ENCODE peak calls at places on chromosomes 16 and 17, in six cellular contexts. O is effector memory CD4-positive, alpha-beta T cell; B is heart right ventricle; H is GM23248; V is aorta; P is cardiac muscle cell. K is an unnamed sample. For H3K4me1, the result is how much of the 10 kb centered on the place peaks cover.

GRCh38 chr17:75404739-75405364 is 626 bp downstream of the GRB2 start:
- DNase-seq in O (peak), H (peak), P (peak), V (peak), B (peak), K (no peak)

GRCh38 chr16:58843675-58844074 is 109.6 kb upstream of the GOT2 start:
- DNase-seq in P (peak), B (no peak), H (peak), V (no peak), O (no peak), K (no peak)

GRCh38 chr16:31082368-31083045 is 6.2 kb downstream of the PRSS53 start:
- DNase-seq in O (no peak), V (no peak), H (no peak), B (no peak), P (no peak), K (no peak)

GRCh38 chr16:88972349-88972748 is 4.7 kb downstream of the CBFA2T3 start:
- DNase-seq in H (no peak), P (peak), V (no peak), B (no peak), O (no peak), K (no peak)

GRCh38 chr17:35816723-35817122 is 7.4 kb downstream of the TAF15 start:
- DNase-seq in V (no peak), O (no peak), B (no peak), P (no peak), H (no peak), K (no peak)

GRCh38 chr16:24203675-24204074 is 52.5 kb upstream of the CACNG3 start:
- DNase-seq in H (no peak), V (no peak), P (no peak), O (no peak), B (no peak), K (no peak)

GRCh38 chr17:50212121-50212843 is 10.9 kb upstream of the COL1A1 start:
- DNase-seq in B (no peak), O (no peak), H (peak), P (no peak), V (peak), K (peak)

GRCh38 chr16:71555230-71555891 is 21.5 kb downstream of the TAT start:
- DNase-seq in B (no peak), H (no peak), V (no peak), P (no peak), O (no peak), K (no peak)

DNA sequence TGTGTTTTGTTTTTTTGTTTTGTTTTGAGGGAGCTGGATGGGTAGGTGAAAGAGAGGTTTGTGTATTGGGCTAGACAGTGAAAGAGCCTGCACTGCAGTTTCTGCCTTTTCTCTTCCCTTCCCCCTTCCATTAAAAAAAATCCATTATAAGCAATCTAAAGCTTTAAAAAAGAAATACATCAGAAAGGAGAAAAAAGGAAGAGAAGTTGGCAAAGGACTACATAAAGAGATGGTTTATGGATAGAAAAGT is 10.7 kb upstream of the EEF2K start:
- DNase-seq in H (no peak), O (no peak), P (no peak), B (no peak), V (no peak), K (no peak)
- H3K27ac ChIP-seq in H (no peak), O (peak), P (peak), B (no peak), V (no peak), K (peak)

DNA sequence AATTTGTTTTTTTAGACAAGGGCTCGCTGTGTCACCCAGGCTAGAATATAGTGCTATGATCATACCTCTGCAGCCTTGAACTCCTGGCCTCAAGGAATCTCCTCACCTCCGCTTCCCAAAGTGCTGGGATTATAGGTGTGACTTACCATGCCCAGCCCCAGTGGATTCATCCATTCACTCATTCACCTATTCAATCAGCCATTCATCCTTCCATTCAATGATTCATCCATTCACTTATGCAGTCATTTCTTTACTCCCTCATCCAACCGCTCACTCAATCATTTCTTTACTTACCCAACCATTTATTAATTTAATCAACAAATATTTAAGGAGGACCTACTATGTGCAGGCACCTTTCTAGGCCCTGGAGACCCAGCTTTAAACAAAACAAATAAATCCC is 25.7 kb downstream of the DEXI start:
- DNase-seq in P (no peak), B (no peak), H (no peak), O (no peak), V (no peak), K (no peak)
- H3K4me1 ChIP-seq in P (under half), B (under half), H (under half), O (under half), V (under half), K (under half)

GRCh38 chr16:12096828-12097522 is 120.4 kb downstream of the SNX29 start:
- DNase-seq in O (no peak), V (peak), H (no peak), B (no peak), P (no peak), K (no peak)
- H3K27ac ChIP-seq in O (no peak), V (no peak), H (no peak), B (no peak), P (no peak), K (no peak)

GRCh38 chr16:51149251-51149661 is 1.8 kb downstream of the SALL1 start:
- DNase-seq in B (no peak), H (no peak), P (peak), O (no peak), V (no peak), K (no peak)
- H3K4me1 ChIP-seq in B (under half), H (under half), P (half or more), O (under half), V (under half), K (under half)

DNA sequence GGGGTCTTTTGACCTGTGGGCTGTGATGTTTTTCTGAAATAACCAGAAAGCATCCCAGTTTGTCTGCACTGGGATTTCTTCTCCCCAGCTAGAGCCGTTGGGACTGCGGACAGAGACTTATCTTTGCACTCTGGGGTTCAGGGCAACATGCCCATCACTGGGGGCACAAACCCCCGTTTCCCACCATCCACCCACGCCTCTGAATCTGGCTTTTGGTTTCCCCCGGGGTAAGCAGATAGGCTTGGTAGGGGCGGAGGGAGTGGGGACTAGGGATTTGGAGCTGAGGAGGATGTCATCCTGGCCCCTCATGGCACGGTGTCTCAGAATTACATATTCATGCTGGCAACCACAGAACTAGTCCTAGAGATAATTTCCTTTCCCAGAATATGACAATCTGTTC is 68.6 kb downstream of the CCDC182 start:
- DNase-seq in O (no peak), B (no peak), V (no peak), P (no peak), H (no peak), K (no peak)
- H3K27ac ChIP-seq in O (no peak), B (no peak), V (no peak), P (no peak), H (no peak), K (no peak)

DNA sequence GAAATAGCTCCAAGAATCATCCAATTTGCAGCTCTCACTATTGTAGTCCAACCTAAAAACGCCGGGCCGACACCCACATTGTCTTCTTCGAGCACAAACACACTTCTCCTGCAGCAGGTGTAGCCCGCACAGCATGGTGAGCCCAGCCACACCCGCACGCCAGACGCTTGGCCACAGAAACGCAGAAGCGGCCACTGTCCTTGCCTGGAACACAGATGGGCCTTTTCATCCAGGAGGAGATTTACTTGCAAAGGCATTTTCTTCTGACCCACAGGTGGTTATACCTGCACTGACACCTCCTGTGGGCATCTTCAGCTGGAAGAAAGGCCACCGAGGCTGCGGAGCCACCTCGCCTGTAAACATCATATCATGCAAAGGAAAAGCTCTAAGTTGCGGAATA is 98.4 kb downstream of the ADCY9 start:
- DNase-seq in P (no peak), H (no peak), B (no peak), V (no peak), O (no peak), K (no peak)
- H3K4me1 ChIP-seq in P (under half), H (under half), B (under half), V (under half), O (under half), K (under half)

GRCh38 chr17:79036609-79037008 is 12.6 kb downstream of the C1QTNF1 start:
- DNase-seq in P (no peak), O (no peak), V (peak), H (peak), B (no peak), K (no peak)

GRCh38 chr17:79041041-79041570 is 17.1 kb downstream of the C1QTNF1 start:
- DNase-seq in V (peak), H (no peak), P (no peak), B (no peak), O (no peak), K (no peak)

GRCh38 chr17:79038545-79039135 is 14.7 kb downstream of the C1QTNF1 start:
- DNase-seq in H (peak), P (no peak), O (no peak), V (peak), B (no peak), K (no peak)

GRCh38 chr17:79041723-79042420 is 17.9 kb downstream of the C1QTNF1 start:
- DNase-seq in H (peak), O (no peak), B (no peak), P (no peak), V (peak), K (no peak)

DNA sequence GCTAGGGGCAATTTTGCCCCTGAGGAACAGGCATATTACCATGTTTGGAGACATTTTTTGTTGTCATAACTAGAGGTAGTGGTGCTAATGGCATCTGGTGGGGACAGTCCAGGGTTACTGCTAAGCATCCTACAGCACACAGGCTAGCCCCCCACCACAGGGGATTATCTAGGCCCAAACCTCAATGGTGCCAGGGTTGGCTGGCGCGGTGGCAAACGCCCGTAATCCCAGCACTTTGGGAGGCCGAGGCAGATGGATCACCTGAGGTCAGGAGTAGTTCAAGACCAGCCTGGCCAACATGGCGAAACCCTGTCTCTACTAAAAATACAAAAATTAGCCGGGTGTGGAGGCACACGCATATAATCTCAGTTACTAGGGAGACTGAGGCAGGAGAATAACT is 15.2 kb downstream of the C1QTNF1 start:
- DNase-seq in H (no peak), V (peak), O (no peak), P (no peak), B (no peak), K (no peak)
- H3K27ac ChIP-seq in H (peak), V (no peak), O (no peak), P (no peak), B (no peak), K (peak)

GRCh38 chr16:66960270-66960669 is 796 bp upstream of the CES3 start:
- DNase-seq in H (no peak), P (no peak), B (no peak), O (no peak), V (no peak), K (no peak)
- H3K4me1 ChIP-seq in H (under half), P (under half), B (under half), O (under half), V (under half), K (under half)

DNA sequence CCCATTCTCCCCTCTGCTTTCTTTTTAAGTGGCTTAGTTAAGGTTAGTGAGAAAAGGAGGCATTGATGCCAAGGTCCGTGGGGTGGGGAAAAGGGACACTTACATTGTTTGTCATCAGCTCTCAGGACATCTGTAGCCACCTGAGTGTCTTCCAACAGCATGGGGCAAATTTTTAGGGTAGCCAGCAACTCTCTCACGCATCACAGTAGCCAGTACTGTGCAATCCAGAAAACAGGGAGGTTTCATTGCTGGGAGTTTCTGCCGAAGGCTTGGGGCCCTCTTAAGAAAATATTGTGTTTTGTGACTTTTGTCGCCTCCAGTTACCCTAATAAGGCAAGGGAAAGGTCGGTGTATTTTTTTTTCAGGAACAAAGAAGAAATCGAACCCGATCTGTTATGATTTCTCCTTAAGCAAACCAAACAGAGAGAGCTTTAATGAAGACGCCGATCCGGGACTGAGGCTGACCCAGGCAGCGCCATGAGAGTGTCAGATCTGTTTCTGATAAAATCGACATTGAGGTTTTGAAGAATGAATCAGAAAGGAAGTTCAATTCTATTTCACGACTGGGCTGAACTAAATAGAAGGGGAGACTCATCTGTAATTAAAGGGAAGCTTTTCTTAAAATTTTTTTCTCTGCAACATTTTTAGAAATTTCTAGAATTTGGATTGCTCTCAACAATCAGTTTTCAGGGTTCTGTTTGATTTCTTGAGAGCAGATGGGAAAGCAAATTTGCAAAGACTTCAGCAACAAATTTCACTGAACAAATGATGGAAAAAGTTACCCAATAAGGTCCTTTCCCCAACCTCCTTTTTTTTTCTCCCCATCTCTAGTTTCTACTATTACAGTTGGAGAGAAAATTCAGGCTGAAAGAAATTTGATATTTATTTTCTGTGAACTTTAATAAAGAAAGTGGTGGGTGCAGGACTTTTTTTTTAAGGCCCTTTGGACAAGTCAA is 144.7 kb upstream of the IRX3 start:
- DNase-seq in O (no peak), V (no peak), P (no peak), B (no peak), H (peak), K (no peak)
- H3K27ac ChIP-seq in O (no peak), V (no peak), P (no peak), B (no peak), H (peak), K (no peak)

DNA sequence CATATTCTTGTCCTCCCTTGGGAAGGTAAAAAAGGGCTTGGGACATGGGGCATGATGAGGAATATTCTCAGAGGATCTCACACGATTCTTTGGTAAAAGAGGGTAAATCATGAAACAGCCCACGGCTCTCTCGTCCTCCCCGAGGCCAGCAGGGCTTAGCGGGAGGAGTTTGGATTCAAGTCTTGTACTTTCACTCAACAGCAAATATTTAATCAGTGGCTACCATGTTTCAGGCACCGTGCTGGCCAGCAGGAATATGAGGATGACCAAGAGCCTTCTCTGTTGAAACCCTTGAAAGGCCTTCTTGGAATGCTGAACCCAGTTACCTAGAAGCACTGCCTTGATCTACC is 8.8 kb downstream of the MAP3K14 start:
- DNase-seq in P (no peak), O (no peak), V (no peak), B (no peak), H (no peak), K (no peak)
- H3K4me1 ChIP-seq in P (under half), O (under half), V (under half), B (half or more), H (half or more), K (half or more)

K was measured in tibial nerve.